ENCODE peak calls at places on chromosomes 12 and 14, in four cellular contexts. One of them, this sample, is unnamed.
A peak's percentile ranks its signal among the peaks of the same experiment; 100 is the strongest.

GRCh38 chr12:108704527-108704926 is 26.8 kb downstream of the CORO1C start:
- DNase-seq in memory B cell: no peak
- DNase-seq in right cardiac atrium: no peak
- DNase-seq in activated naive CD8-positive, alpha-beta T cell treated with anti-CD3 and anti-CD28 coated beads, Interleukin-2, amount 50 U/mL, for 24 hours: no peak
- DNase-seq in this sample: no peak

GRCh38 chr14:68291820-68292219 is 472.2 kb downstream of the RAD51B start:
- DNase-seq in activated naive CD8-positive, alpha-beta T cell treated with anti-CD3 and anti-CD28 coated beads, Interleukin-2, amount 50 U/mL, for 24 hours: no peak
- DNase-seq in right cardiac atrium: no peak
- DNase-seq in memory B cell: no peak
- DNase-seq in this sample: no peak

GRCh38 chr12:22535478-22535877 is 8.9 kb downstream of the C2CD5 start:
- DNase-seq in right cardiac atrium: no peak
- DNase-seq in activated naive CD8-positive, alpha-beta T cell treated with anti-CD3 and anti-CD28 coated beads, Interleukin-2, amount 50 U/mL, for 24 hours: no peak
- DNase-seq in memory B cell: no peak
- DNase-seq in this sample: no peak

GRCh38 chr12:93918262-93918661 is 230.1 kb upstream of the PLXNC1 start:
- DNase-seq in right cardiac atrium: no peak
- DNase-seq in activated naive CD8-positive, alpha-beta T cell treated with anti-CD3 and anti-CD28 coated beads, Interleukin-2, amount 50 U/mL, for 24 hours: no peak
- DNase-seq in memory B cell: no peak
- DNase-seq in this sample: no peak

GRCh38 chr12:65747338-65747737 is 76.9 kb upstream of the HMGA2 start:
- DNase-seq in right cardiac atrium: no peak
- DNase-seq in memory B cell: no peak
- DNase-seq in activated naive CD8-positive, alpha-beta T cell treated with anti-CD3 and anti-CD28 coated beads, Interleukin-2, amount 50 U/mL, for 24 hours: no peak
- DNase-seq in this sample: no peak

GRCh38 chr14:94045101-94045500 is 19.0 kb downstream of the OTUB2 start:
- DNase-seq in activated naive CD8-positive, alpha-beta T cell treated with anti-CD3 and anti-CD28 coated beads, Interleukin-2, amount 50 U/mL, for 24 hours: no peak
- DNase-seq in right cardiac atrium: no peak
- DNase-seq in memory B cell: no peak
- DNase-seq in this sample: no peak

GRCh38 chr14:85214471-85214870 is 315.5 kb upstream of the FLRT2 start:
- DNase-seq in memory B cell: no peak
- DNase-seq in activated naive CD8-positive, alpha-beta T cell treated with anti-CD3 and anti-CD28 coated beads, Interleukin-2, amount 50 U/mL, for 24 hours: no peak
- DNase-seq in right cardiac atrium: no peak
- DNase-seq in this sample: no peak

GRCh38 chr12:57757771-57758170 is 2.9 kb downstream of the MARCHF9 start:
- DNase-seq in memory B cell: no peak
- DNase-seq in activated naive CD8-positive, alpha-beta T cell treated with anti-CD3 and anti-CD28 coated beads, Interleukin-2, amount 50 U/mL, for 24 hours: no peak
- DNase-seq in right cardiac atrium: no peak
- DNase-seq in this sample: no peak

GRCh38 chr12:86429824-86430223 is 173.6 kb upstream of the MGAT4C start:
- DNase-seq in memory B cell: no peak
- DNase-seq in right cardiac atrium: no peak
- DNase-seq in activated naive CD8-positive, alpha-beta T cell treated with anti-CD3 and anti-CD28 coated beads, Interleukin-2, amount 50 U/mL, for 24 hours: no peak
- DNase-seq in this sample: no peak

GRCh38 chr12:37543966-37544668 is 772.5 kb upstream of the ALG10B start:
- DNase-seq in right cardiac atrium: no peak
- DNase-seq in activated naive CD8-positive, alpha-beta T cell treated with anti-CD3 and anti-CD28 coated beads, Interleukin-2, amount 50 U/mL, for 24 hours: no peak
- DNase-seq in memory B cell: no peak
- DNase-seq in this sample: no peak

GRCh38 chr12:91766454-91766853 is 379.2 kb downstream of the BTG1 start:
- DNase-seq in right cardiac atrium: no peak
- DNase-seq in memory B cell: no peak
- DNase-seq in activated naive CD8-positive, alpha-beta T cell treated with anti-CD3 and anti-CD28 coated beads, Interleukin-2, amount 50 U/mL, for 24 hours: no peak
- DNase-seq in this sample: no peak

GRCh38 chr14:39015360-39015961 is 87.6 kb downstream of the SEC23A start:
- DNase-seq in right cardiac atrium: no peak
- DNase-seq in memory B cell: no peak
- DNase-seq in activated naive CD8-positive, alpha-beta T cell treated with anti-CD3 and anti-CD28 coated beads, Interleukin-2, amount 50 U/mL, for 24 hours: no peak
- DNase-seq in this sample: peak; percentile 37

GRCh38 chr14:101442451-101442850 is 118.8 kb upstream of the DIO3 start:
- DNase-seq in memory B cell: no peak
- DNase-seq in activated naive CD8-positive, alpha-beta T cell treated with anti-CD3 and anti-CD28 coated beads, Interleukin-2, amount 50 U/mL, for 24 hours: peak; percentile 63
- DNase-seq in right cardiac atrium: no peak
- DNase-seq in this sample: no peak

GRCh38 chr12:58395470-58395869 is 454.1 kb downstream of the ATP23 start:
- DNase-seq in right cardiac atrium: no peak
- DNase-seq in memory B cell: no peak
- DNase-seq in activated naive CD8-positive, alpha-beta T cell treated with anti-CD3 and anti-CD28 coated beads, Interleukin-2, amount 50 U/mL, for 24 hours: no peak
- DNase-seq in this sample: no peak

GRCh38 chr14:93009471-93010117 is 86.6 kb downstream of the CHGA start:
- DNase-seq in memory B cell: no peak
- DNase-seq in right cardiac atrium: peak; percentile 73
- DNase-seq in activated naive CD8-positive, alpha-beta T cell treated with anti-CD3 and anti-CD28 coated beads, Interleukin-2, amount 50 U/mL, for 24 hours: no peak
- DNase-seq in this sample: no peak

GRCh38 chr12:69254046-69254445 is 14.7 kb downstream of the CPSF6 start:
- DNase-seq in right cardiac atrium: no peak
- DNase-seq in activated naive CD8-positive, alpha-beta T cell treated with anti-CD3 and anti-CD28 coated beads, Interleukin-2, amount 50 U/mL, for 24 hours: no peak
- DNase-seq in memory B cell: no peak
- DNase-seq in this sample: peak; percentile 9

GRCh38 chr14:21846227-21846885 is 172.7 kb upstream of the OR4E1 start:
- DNase-seq in memory B cell: peak; percentile 26
- DNase-seq in activated naive CD8-positive, alpha-beta T cell treated with anti-CD3 and anti-CD28 coated beads, Interleukin-2, amount 50 U/mL, for 24 hours: peak; percentile 73
- DNase-seq in right cardiac atrium: no peak
- DNase-seq in this sample: no peak

GRCh38 chr12:130456375-130457199 is 118.9 kb downstream of the PIWIL1 start:
- DNase-seq in activated naive CD8-positive, alpha-beta T cell treated with anti-CD3 and anti-CD28 coated beads, Interleukin-2, amount 50 U/mL, for 24 hours: no peak
- DNase-seq in memory B cell: no peak
- DNase-seq in right cardiac atrium: peak; percentile 53
- DNase-seq in this sample: no peak

GRCh38 chr12:26287666-26288408 is 92.5 kb downstream of the SSPN start:
- DNase-seq in memory B cell: no peak
- DNase-seq in right cardiac atrium: peak; percentile 44
- DNase-seq in activated naive CD8-positive, alpha-beta T cell treated with anti-CD3 and anti-CD28 coated beads, Interleukin-2, amount 50 U/mL, for 24 hours: no peak
- DNase-seq in this sample: no peak

GRCh38 chr12:89160716-89161123 is 191.6 kb downstream of the DUSP6 start:
- DNase-seq in memory B cell: no peak
- DNase-seq in activated naive CD8-positive, alpha-beta T cell treated with anti-CD3 and anti-CD28 coated beads, Interleukin-2, amount 50 U/mL, for 24 hours: peak; percentile 44
- DNase-seq in right cardiac atrium: peak; percentile 57
- DNase-seq in this sample: no peak

GRCh38 chr12:2845280-2845679 is 10.4 kb upstream of the NRIP2 start:
- DNase-seq in activated naive CD8-positive, alpha-beta T cell treated with anti-CD3 and anti-CD28 coated beads, Interleukin-2, amount 50 U/mL, for 24 hours: no peak
- DNase-seq in right cardiac atrium: peak; percentile 48
- DNase-seq in memory B cell: no peak
- DNase-seq in this sample: no peak

GRCh38 chr14:77601846-77602609 is 14.4 kb downstream of the SPTLC2 start:
- DNase-seq in right cardiac atrium: no peak
- DNase-seq in activated naive CD8-positive, alpha-beta T cell treated with anti-CD3 and anti-CD28 coated beads, Interleukin-2, amount 50 U/mL, for 24 hours: no peak
- DNase-seq in memory B cell: no peak
- DNase-seq in this sample: no peak

GRCh38 chr14:51719970-51720369 is 68.3 kb downstream of the FRMD6 start:
- DNase-seq in memory B cell: no peak
- DNase-seq in right cardiac atrium: no peak
- DNase-seq in activated naive CD8-positive, alpha-beta T cell treated with anti-CD3 and anti-CD28 coated beads, Interleukin-2, amount 50 U/mL, for 24 hours: no peak
- DNase-seq in this sample: no peak

GRCh38 chr12:59742831-59743230 is 147.0 kb downstream of the SLC16A7 start:
- DNase-seq in right cardiac atrium: no peak
- DNase-seq in activated naive CD8-positive, alpha-beta T cell treated with anti-CD3 and anti-CD28 coated beads, Interleukin-2, amount 50 U/mL, for 24 hours: no peak
- DNase-seq in memory B cell: no peak
- DNase-seq in this sample: no peak

GRCh38 chr12:45583011-45583657 is 146.4 kb upstream of the ARID2 start:
- DNase-seq in activated naive CD8-positive, alpha-beta T cell treated with anti-CD3 and anti-CD28 coated beads, Interleukin-2, amount 50 U/mL, for 24 hours: no peak
- DNase-seq in right cardiac atrium: peak; percentile 30
- DNase-seq in memory B cell: no peak
- DNase-seq in this sample: no peak

GRCh38 chr12:75706786-75707605 is 195.6 kb upstream of the KRR1 start:
- DNase-seq in memory B cell: no peak
- DNase-seq in right cardiac atrium: no peak
- DNase-seq in activated naive CD8-positive, alpha-beta T cell treated with anti-CD3 and anti-CD28 coated beads, Interleukin-2, amount 50 U/mL, for 24 hours: no peak
- DNase-seq in this sample: no peak

GRCh38 chr14:94933411-94933964 is 163.6 kb upstream of the GSC start:
- DNase-seq in memory B cell: no peak
- DNase-seq in right cardiac atrium: no peak
- DNase-seq in activated naive CD8-positive, alpha-beta T cell treated with anti-CD3 and anti-CD28 coated beads, Interleukin-2, amount 50 U/mL, for 24 hours: no peak
- DNase-seq in this sample: no peak

GRCh38 chr14:87131879-87132278 is 861.1 kb downstream of the GALC start:
- DNase-seq in memory B cell: no peak
- DNase-seq in right cardiac atrium: no peak
- DNase-seq in activated naive CD8-positive, alpha-beta T cell treated with anti-CD3 and anti-CD28 coated beads, Interleukin-2, amount 50 U/mL, for 24 hours: no peak
- DNase-seq in this sample: no peak

GRCh38 chr14:92560106-92560865 is 46.7 kb downstream of the RIN3 start:
- DNase-seq in right cardiac atrium: no peak
- DNase-seq in memory B cell: no peak
- DNase-seq in activated naive CD8-positive, alpha-beta T cell treated with anti-CD3 and anti-CD28 coated beads, Interleukin-2, amount 50 U/mL, for 24 hours: no peak
- DNase-seq in this sample: no peak

GRCh38 chr14:71538949-71539659 is 393.1 kb upstream of the RGS6 start:
- DNase-seq in memory B cell: no peak
- DNase-seq in right cardiac atrium: no peak
- DNase-seq in activated naive CD8-positive, alpha-beta T cell treated with anti-CD3 and anti-CD28 coated beads, Interleukin-2, amount 50 U/mL, for 24 hours: no peak
- DNase-seq in this sample: no peak

GRCh38 chr14:84891414-84891813 is 638.5 kb upstream of the FLRT2 start:
- DNase-seq in activated naive CD8-positive, alpha-beta T cell treated with anti-CD3 and anti-CD28 coated beads, Interleukin-2, amount 50 U/mL, for 24 hours: no peak
- DNase-seq in memory B cell: no peak
- DNase-seq in right cardiac atrium: no peak
- DNase-seq in this sample: no peak

GRCh38 chr12:109085590-109085989 is 7.7 kb downstream of the ALKBH2 start:
- DNase-seq in memory B cell: no peak
- DNase-seq in right cardiac atrium: no peak
- DNase-seq in activated naive CD8-positive, alpha-beta T cell treated with anti-CD3 and anti-CD28 coated beads, Interleukin-2, amount 50 U/mL, for 24 hours: no peak
- DNase-seq in this sample: no peak

GRCh38 chr12:131112690-131113290 is 159.1 kb downstream of the ADGRD1 start:
- DNase-seq in right cardiac atrium: peak; percentile 10
- DNase-seq in activated naive CD8-positive, alpha-beta T cell treated with anti-CD3 and anti-CD28 coated beads, Interleukin-2, amount 50 U/mL, for 24 hours: no peak
- DNase-seq in memory B cell: no peak
- DNase-seq in this sample: no peak

GRCh38 chr12:7396418-7396817 is 47.5 kb downstream of the CD163L1 start:
- DNase-seq in memory B cell: no peak
- DNase-seq in right cardiac atrium: no peak
- DNase-seq in activated naive CD8-positive, alpha-beta T cell treated with anti-CD3 and anti-CD28 coated beads, Interleukin-2, amount 50 U/mL, for 24 hours: no peak
- DNase-seq in this sample: no peak

GRCh38 chr12:73984552-73984951 is 553.1 kb upstream of the ATXN7L3B start:
- DNase-seq in right cardiac atrium: no peak
- DNase-seq in memory B cell: no peak
- DNase-seq in activated naive CD8-positive, alpha-beta T cell treated with anti-CD3 and anti-CD28 coated beads, Interleukin-2, amount 50 U/mL, for 24 hours: no peak
- DNase-seq in this sample: no peak

GRCh38 chr12:105983622-105984325 is 155.0 kb downstream of the NUAK1 start:
- DNase-seq in activated naive CD8-positive, alpha-beta T cell treated with anti-CD3 and anti-CD28 coated beads, Interleukin-2, amount 50 U/mL, for 24 hours: no peak
- DNase-seq in right cardiac atrium: no peak
- DNase-seq in memory B cell: no peak
- DNase-seq in this sample: no peak

This sample was measured in GM19239.